ENCODE peak calls at places on chromosomes 5 and 9, in six cellular contexts. One of them, this sample, is unnamed.

GRCh38 chr9:112174223-112174964 is 703 bp downstream of the SUSD1 start:
- DNase-seq in CD8-positive, alpha-beta memory T cell: peak; percentile 57
- DNase-seq in esophagus muscularis mucosa: no peak
- DNase-seq in lung: peak; percentile 70
- DNase-seq in CD8-positive, alpha-beta T cell: peak; percentile 62
- DNase-seq in breast epithelium: no peak
- DNase-seq in this sample: peak; percentile 75

GRCh38 chr5:50564079-50564478 is 102.4 kb upstream of the PARP8 start:
- DNase-seq in CD8-positive, alpha-beta memory T cell: peak; percentile 25
- DNase-seq in esophagus muscularis mucosa: no peak
- DNase-seq in lung: no peak
- DNase-seq in CD8-positive, alpha-beta T cell: no peak
- DNase-seq in breast epithelium: no peak
- DNase-seq in this sample: no peak

GRCh38 chr9:130680836-130681768 is 12.5 kb upstream of the EXOSC2 start:
- DNase-seq in CD8-positive, alpha-beta memory T cell: peak; percentile 40
- DNase-seq in esophagus muscularis mucosa: no peak
- DNase-seq in lung: peak; percentile 80
- DNase-seq in CD8-positive, alpha-beta T cell: peak; percentile 31
- DNase-seq in breast epithelium: peak; percentile 50
- DNase-seq in this sample: peak; percentile 81

GRCh38 chr5:54885636-54886035 is 99.8 kb downstream of the ESM1 start:
- DNase-seq in CD8-positive, alpha-beta memory T cell: no peak
- DNase-seq in esophagus muscularis mucosa: no peak
- DNase-seq in lung: no peak
- DNase-seq in CD8-positive, alpha-beta T cell: no peak
- DNase-seq in breast epithelium: no peak
- DNase-seq in this sample: no peak

GRCh38 chr5:123265551-123265950 is 157.7 kb downstream of the CEP120 start:
- DNase-seq in CD8-positive, alpha-beta memory T cell: no peak
- DNase-seq in esophagus muscularis mucosa: no peak
- DNase-seq in lung: no peak
- DNase-seq in CD8-positive, alpha-beta T cell: no peak
- DNase-seq in breast epithelium: no peak
- DNase-seq in this sample: no peak

GRCh38 chr9:107108367-107108766 is 174.7 kb upstream of the RAD23B start:
- DNase-seq in CD8-positive, alpha-beta memory T cell: no peak
- DNase-seq in esophagus muscularis mucosa: peak; percentile 75
- DNase-seq in lung: peak; percentile 4
- DNase-seq in CD8-positive, alpha-beta T cell: no peak
- DNase-seq in breast epithelium: no peak
- DNase-seq in this sample: no peak

GRCh38 chr5:72511371-72512178 is 4.4 kb upstream of the ZNF366 start:
- DNase-seq in CD8-positive, alpha-beta memory T cell: no peak
- DNase-seq in esophagus muscularis mucosa: peak; percentile 53
- DNase-seq in lung: no peak
- DNase-seq in CD8-positive, alpha-beta T cell: no peak
- DNase-seq in breast epithelium: no peak
- DNase-seq in this sample: no peak

GRCh38 chr9:94861589-94862241 is 135.2 kb downstream of the AOPEP start:
- DNase-seq in CD8-positive, alpha-beta memory T cell: no peak
- DNase-seq in esophagus muscularis mucosa: no peak
- DNase-seq in lung: no peak
- DNase-seq in CD8-positive, alpha-beta T cell: no peak
- DNase-seq in breast epithelium: no peak
- DNase-seq in this sample: peak; percentile 28

GRCh38 chr5:121795511-121795910 is 56.2 kb upstream of the FTMT start:
- DNase-seq in CD8-positive, alpha-beta memory T cell: no peak
- DNase-seq in esophagus muscularis mucosa: no peak
- DNase-seq in lung: no peak
- DNase-seq in CD8-positive, alpha-beta T cell: no peak
- DNase-seq in breast epithelium: no peak
- DNase-seq in this sample: no peak

GRCh38 chr5:109053995-109054417 is 306.3 kb downstream of the FER start:
- DNase-seq in CD8-positive, alpha-beta memory T cell: no peak
- DNase-seq in esophagus muscularis mucosa: no peak
- DNase-seq in lung: no peak
- DNase-seq in CD8-positive, alpha-beta T cell: no peak
- DNase-seq in breast epithelium: no peak
- DNase-seq in this sample: no peak

GRCh38 chr9:110928604-110929003 is 109.7 kb downstream of the LPAR1 start:
- DNase-seq in CD8-positive, alpha-beta memory T cell: no peak
- DNase-seq in esophagus muscularis mucosa: no peak
- DNase-seq in lung: no peak
- DNase-seq in CD8-positive, alpha-beta T cell: no peak
- DNase-seq in breast epithelium: no peak
- DNase-seq in this sample: no peak

GRCh38 chr9:100474082-100474949 is 1.4 kb downstream of the TMEFF1 start:
- DNase-seq in CD8-positive, alpha-beta memory T cell: no peak
- DNase-seq in esophagus muscularis mucosa: no peak
- DNase-seq in lung: no peak
- DNase-seq in CD8-positive, alpha-beta T cell: no peak
- DNase-seq in breast epithelium: no peak
- DNase-seq in this sample: no peak

GRCh38 chr5:150774145-150774544 is 4.4 kb upstream of the SMIM3 start:
- DNase-seq in CD8-positive, alpha-beta memory T cell: no peak
- DNase-seq in esophagus muscularis mucosa: no peak
- DNase-seq in lung: no peak
- DNase-seq in CD8-positive, alpha-beta T cell: no peak
- DNase-seq in breast epithelium: no peak
- DNase-seq in this sample: no peak

GRCh38 chr5:16736158-16736994 is 119.6 kb upstream of the RETREG1 start:
- DNase-seq in CD8-positive, alpha-beta memory T cell: no peak
- DNase-seq in esophagus muscularis mucosa: no peak
- DNase-seq in lung: peak; percentile 76
- DNase-seq in CD8-positive, alpha-beta T cell: no peak
- DNase-seq in breast epithelium: peak; percentile 84
- DNase-seq in this sample: peak; percentile 80

GRCh38 chr9:127448112-127448805 is 2.9 kb downstream of the RPL12 start:
- DNase-seq in CD8-positive, alpha-beta memory T cell: no peak
- DNase-seq in esophagus muscularis mucosa: no peak
- DNase-seq in lung: no peak
- DNase-seq in CD8-positive, alpha-beta T cell: no peak
- DNase-seq in breast epithelium: no peak
- DNase-seq in this sample: no peak

GRCh38 chr9:137499416-137499815 is 40.3 kb upstream of the NSMF start:
- DNase-seq in CD8-positive, alpha-beta memory T cell: no peak
- DNase-seq in esophagus muscularis mucosa: no peak
- DNase-seq in lung: no peak
- DNase-seq in CD8-positive, alpha-beta T cell: no peak
- DNase-seq in breast epithelium: no peak
- DNase-seq in this sample: no peak

GRCh38 chr9:137499858-137500661 is 40.9 kb upstream of the NSMF start:
- DNase-seq in CD8-positive, alpha-beta memory T cell: no peak
- DNase-seq in esophagus muscularis mucosa: no peak
- DNase-seq in lung: no peak
- DNase-seq in CD8-positive, alpha-beta T cell: no peak
- DNase-seq in breast epithelium: no peak
- DNase-seq in this sample: no peak

GRCh38 chr9:137501457-137501856 is 42.3 kb upstream of the NSMF start:
- DNase-seq in CD8-positive, alpha-beta memory T cell: no peak
- DNase-seq in esophagus muscularis mucosa: no peak
- DNase-seq in lung: no peak
- DNase-seq in CD8-positive, alpha-beta T cell: no peak
- DNase-seq in breast epithelium: no peak
- DNase-seq in this sample: no peak

GRCh38 chr9:137502008-137502913 is 43.1 kb upstream of the NSMF start:
- DNase-seq in CD8-positive, alpha-beta memory T cell: no peak
- DNase-seq in esophagus muscularis mucosa: no peak
- DNase-seq in lung: no peak
- DNase-seq in CD8-positive, alpha-beta T cell: no peak
- DNase-seq in breast epithelium: no peak
- DNase-seq in this sample: no peak

DNA sequence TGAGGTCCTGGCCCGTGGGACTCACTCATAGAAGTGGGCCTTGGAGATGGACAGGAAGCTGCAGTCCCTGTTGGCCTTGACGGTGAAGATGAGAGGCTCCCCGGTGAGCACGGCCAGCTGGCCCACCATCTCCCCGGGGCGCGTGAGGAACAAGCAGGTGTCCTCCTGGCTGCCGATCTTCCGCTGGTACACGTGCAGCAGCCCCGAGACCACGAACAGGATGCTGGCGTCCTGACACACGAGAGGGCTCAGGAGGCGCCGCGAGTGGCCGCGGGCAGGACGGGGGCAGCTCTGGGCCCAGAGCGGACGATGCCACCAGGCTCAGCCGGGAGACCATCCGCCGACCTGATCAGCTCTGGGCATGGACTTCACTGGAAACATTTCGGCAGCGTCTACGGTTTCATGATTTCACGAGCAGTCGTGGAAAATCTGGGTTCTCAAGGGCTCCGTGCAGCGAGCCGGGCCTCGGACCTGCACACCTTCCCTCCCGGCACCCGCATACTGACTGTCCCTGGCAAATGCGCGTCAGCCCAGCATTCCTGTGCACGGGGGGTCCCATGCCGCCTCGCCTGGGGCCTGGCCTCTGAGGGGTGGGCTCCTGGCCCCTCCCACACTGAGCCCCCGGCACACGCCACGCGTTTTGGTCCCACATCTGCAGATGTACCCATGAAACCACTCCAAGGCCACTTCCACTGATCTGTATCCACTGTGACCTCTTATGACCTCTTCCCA is 41.7 kb upstream of the NSMF start:
- DNase-seq in CD8-positive, alpha-beta memory T cell: no peak
- DNase-seq in esophagus muscularis mucosa: no peak
- DNase-seq in lung: no peak
- DNase-seq in CD8-positive, alpha-beta T cell: no peak
- DNase-seq in breast epithelium: no peak
- DNase-seq in this sample: no peak
- H3K27ac ChIP-seq in CD8-positive, alpha-beta memory T cell: no peak overlapping the region
- H3K27ac ChIP-seq in esophagus muscularis mucosa: no peak overlapping the region
- H3K27ac ChIP-seq in lung: no peak overlapping the region
- H3K27ac ChIP-seq in CD8-positive, alpha-beta T cell: no peak overlapping the region
- H3K27ac ChIP-seq in breast epithelium: no peak overlapping the region
- H3K27ac ChIP-seq in this sample: no peak overlapping the region

GRCh38 chr9:129182625-129183494 is 4.8 kb upstream of the IER5L start:
- DNase-seq in CD8-positive, alpha-beta memory T cell: no peak
- DNase-seq in esophagus muscularis mucosa: no peak
- DNase-seq in lung: no peak
- DNase-seq in CD8-positive, alpha-beta T cell: no peak
- DNase-seq in breast epithelium: no peak
- DNase-seq in this sample: peak; percentile 24

GRCh38 chr9:129184743-129185142 is 6.7 kb upstream of the IER5L start:
- DNase-seq in CD8-positive, alpha-beta memory T cell: no peak
- DNase-seq in esophagus muscularis mucosa: no peak
- DNase-seq in lung: no peak
- DNase-seq in CD8-positive, alpha-beta T cell: no peak
- DNase-seq in breast epithelium: no peak
- DNase-seq in this sample: no peak

GRCh38 chr9:129185402-129185801 is 7.3 kb upstream of the IER5L start:
- DNase-seq in CD8-positive, alpha-beta memory T cell: no peak
- DNase-seq in esophagus muscularis mucosa: no peak
- DNase-seq in lung: no peak
- DNase-seq in CD8-positive, alpha-beta T cell: no peak
- DNase-seq in breast epithelium: no peak
- DNase-seq in this sample: no peak

GRCh38 chr9:129182122-129182521 is 4.1 kb upstream of the IER5L start:
- DNase-seq in CD8-positive, alpha-beta memory T cell: no peak
- DNase-seq in esophagus muscularis mucosa: no peak
- DNase-seq in lung: no peak
- DNase-seq in CD8-positive, alpha-beta T cell: no peak
- DNase-seq in breast epithelium: no peak
- DNase-seq in this sample: peak; percentile 40

GRCh38 chr9:129183495-129184308 is 5.6 kb upstream of the IER5L start:
- DNase-seq in CD8-positive, alpha-beta memory T cell: no peak
- DNase-seq in esophagus muscularis mucosa: no peak
- DNase-seq in lung: no peak
- DNase-seq in CD8-positive, alpha-beta T cell: no peak
- DNase-seq in breast epithelium: no peak
- DNase-seq in this sample: no peak
- H3K4me1 ChIP-seq in CD8-positive, alpha-beta memory T cell: no peaks in the 10 kb centered on the region
- H3K4me1 ChIP-seq in esophagus muscularis mucosa: peaks cover 18% of the 10 kb centered on the region
- H3K4me1 ChIP-seq in lung: no peaks in the 10 kb centered on the region
- H3K4me1 ChIP-seq in CD8-positive, alpha-beta T cell: peaks cover under 1% of the 10 kb centered on the region
- H3K4me1 ChIP-seq in breast epithelium: no peaks in the 10 kb centered on the region
- H3K4me1 ChIP-seq in this sample: peaks cover 8% of the 10 kb centered on the region

GRCh38 chr9:137720571-137721110 is 101.8 kb downstream of the EHMT1 start:
- DNase-seq in CD8-positive, alpha-beta memory T cell: no peak
- DNase-seq in esophagus muscularis mucosa: no peak
- DNase-seq in lung: no peak
- DNase-seq in CD8-positive, alpha-beta T cell: no peak
- DNase-seq in breast epithelium: no peak
- DNase-seq in this sample: no peak
- H3K27ac ChIP-seq in CD8-positive, alpha-beta memory T cell: no peak overlapping the region
- H3K27ac ChIP-seq in esophagus muscularis mucosa: no peak overlapping the region
- H3K27ac ChIP-seq in lung: no peak overlapping the region
- H3K27ac ChIP-seq in CD8-positive, alpha-beta T cell: no peak overlapping the region
- H3K27ac ChIP-seq in breast epithelium: no peak overlapping the region
- H3K27ac ChIP-seq in this sample: no peak overlapping the region

GRCh38 chr5:38463634-38464521 is 92.6 kb downstream of the LIFR start:
- DNase-seq in CD8-positive, alpha-beta memory T cell: no peak
- DNase-seq in esophagus muscularis mucosa: peak; percentile 82
- DNase-seq in lung: no peak
- DNase-seq in CD8-positive, alpha-beta T cell: no peak
- DNase-seq in breast epithelium: no peak
- DNase-seq in this sample: no peak

GRCh38 chr5:38466444-38467189 is 89.8 kb downstream of the LIFR start:
- DNase-seq in CD8-positive, alpha-beta memory T cell: no peak
- DNase-seq in esophagus muscularis mucosa: peak; percentile 92
- DNase-seq in lung: peak; percentile 70
- DNase-seq in CD8-positive, alpha-beta T cell: no peak
- DNase-seq in breast epithelium: peak; percentile 79
- DNase-seq in this sample: peak; percentile 41

GRCh38 chr5:38465045-38465444 is 91.4 kb downstream of the LIFR start:
- DNase-seq in CD8-positive, alpha-beta memory T cell: no peak
- DNase-seq in esophagus muscularis mucosa: peak; percentile 70
- DNase-seq in lung: no peak
- DNase-seq in CD8-positive, alpha-beta T cell: no peak
- DNase-seq in breast epithelium: no peak
- DNase-seq in this sample: no peak

GRCh38 chr5:38467353-38468040 is 88.9 kb downstream of the LIFR start:
- DNase-seq in CD8-positive, alpha-beta memory T cell: no peak
- DNase-seq in esophagus muscularis mucosa: peak; percentile 87
- DNase-seq in lung: no peak
- DNase-seq in CD8-positive, alpha-beta T cell: no peak
- DNase-seq in breast epithelium: peak; percentile 56
- DNase-seq in this sample: no peak

DNA sequence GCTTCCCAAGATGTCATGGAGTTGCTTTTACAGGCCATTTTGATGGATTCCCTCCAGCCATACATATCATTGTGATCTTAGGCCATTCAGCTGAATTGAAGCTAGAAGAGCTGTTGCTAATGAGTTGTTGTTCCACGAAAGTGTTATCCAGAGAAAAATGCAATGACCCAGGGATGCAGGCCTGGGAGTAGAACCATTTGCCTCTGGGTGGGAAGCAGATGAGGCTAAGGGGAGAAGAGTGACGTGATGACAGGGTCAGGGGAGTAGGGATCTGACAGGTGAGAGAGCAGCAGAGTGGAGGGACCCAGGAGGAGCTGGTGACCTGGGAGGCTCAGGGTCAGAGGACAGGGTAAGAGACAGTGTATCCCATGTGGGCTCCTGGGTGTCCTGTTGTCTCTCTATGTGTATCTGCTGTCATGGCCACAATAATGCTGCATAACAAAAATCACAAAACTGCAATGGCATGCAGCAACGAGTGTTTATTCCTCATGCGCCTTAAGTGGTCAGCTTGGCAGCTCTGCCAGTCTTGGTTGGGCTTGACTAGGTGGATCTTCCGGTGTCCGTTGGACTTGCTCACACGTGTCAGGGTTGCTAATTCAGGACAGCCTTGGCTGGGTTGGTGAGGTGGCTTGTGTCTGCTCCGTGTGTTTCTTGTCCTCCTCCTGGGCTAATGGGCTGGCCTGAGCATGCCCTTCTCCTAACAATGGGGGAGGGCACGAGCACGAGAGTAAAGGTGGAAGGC is 90.6 kb downstream of the LIFR start:
- DNase-seq in CD8-positive, alpha-beta memory T cell: no peak
- DNase-seq in esophagus muscularis mucosa: peak; percentile 66
- DNase-seq in lung: no peak
- DNase-seq in CD8-positive, alpha-beta T cell: no peak
- DNase-seq in breast epithelium: no peak
- DNase-seq in this sample: no peak
- H3K4me1 ChIP-seq in CD8-positive, alpha-beta memory T cell: no peaks in the 10 kb centered on the region
- H3K4me1 ChIP-seq in esophagus muscularis mucosa: peaks cover 81% of the 10 kb centered on the region
- H3K4me1 ChIP-seq in lung: peaks cover 27% of the 10 kb centered on the region
- H3K4me1 ChIP-seq in CD8-positive, alpha-beta T cell: no peaks in the 10 kb centered on the region
- H3K4me1 ChIP-seq in breast epithelium: peaks cover 38% of the 10 kb centered on the region
- H3K4me1 ChIP-seq in this sample: peaks cover 14% of the 10 kb centered on the region

This sample was measured in body of pancreas.